ENCODE peak calls at places on chromosomes 16 and 17, in seven cellular contexts. X, O, S, Q, Y, E and G are unnamed samples.

GRCh38 chr16:51762081-51762995 is 611.3 kb upstream of the SALL1 start:
- DNase-seq in Q (no peak), Y (peak; percentile 78), X (peak; percentile 93), S (peak; percentile 63), O (peak; percentile 73), E (peak; percentile 85), G (peak; percentile 96)

GRCh38 chr16:88703486-88704309 is 2.5 kb downstream of the RNF166 start:
- DNase-seq in Q (no peak), O (peak; percentile 72), Y (no peak), S (peak; percentile 58), X (no peak), E (no peak), G (no peak)

GRCh38 chr16:847151-847550 is 46.6 kb upstream of the GNG13 start:
- DNase-seq in Q (no peak), Y (no peak), X (no peak), S (no peak), O (no peak), E (no peak), G (no peak)

GRCh38 chr16:88527186-88527936 is 42.8 kb upstream of the ZC3H18 start:
- DNase-seq in Y (peak; percentile 50), E (peak; percentile 86), O (peak; percentile 70), X (peak; percentile 91), Q (no peak), S (peak; percentile 59), G (peak; percentile 83)

GRCh38 chr17:63785556-63785955 is 11.6 kb downstream of the DDX42 start:
- DNase-seq in E (no peak), S (no peak), O (no peak), Q (no peak), Y (peak; percentile 44), X (no peak), G (no peak)

GRCh38 chr17:32525116-32525515 is 38.3 kb downstream of the CDK5R1 start:
- DNase-seq in S (no peak), X (no peak), Y (peak; percentile 25), E (no peak), O (no peak), Q (no peak), G (no peak)

GRCh38 chr17:74512624-74513084 is 18.6 kb downstream of the CD300LB start:
- DNase-seq in O (peak; percentile 25), X (no peak), S (no peak), E (no peak), Q (no peak), Y (peak; percentile 6), G (no peak)

GRCh38 chr16:73949574-73950348 is 346.9 kb upstream of the PSMD7 start:
- DNase-seq in Q (no peak), Y (peak; percentile 63), O (no peak), X (peak; percentile 77), S (no peak), E (no peak), G (no peak)

GRCh38 chr17:59105852-59106462 is 723 bp downstream of the TRIM37 start:
- DNase-seq in Q (peak; percentile 14), E (no peak), X (peak; percentile 54), O (peak; percentile 59), S (peak; percentile 72), Y (peak; percentile 47), G (no peak)

GRCh38 chr17:55303701-55304145 is 39.0 kb downstream of the HLF start:
- DNase-seq in Y (peak; percentile 17), O (peak; percentile 16), E (no peak), S (no peak), X (no peak), Q (no peak), G (no peak)

GRCh38 chr17:58086953-58087352 is 3.7 kb downstream of the DYNLL2 start:
- DNase-seq in O (no peak), S (no peak), X (no peak), Q (no peak), Y (no peak), E (no peak), G (no peak)

GRCh38 chr17:68861602-68862001 is 93.6 kb downstream of the ABCA8 start:
- DNase-seq in E (no peak), Q (no peak), O (no peak), S (no peak), Y (peak; percentile 35), X (no peak), G (no peak)

GRCh38 chr17:55433629-55434422 is 12.2 kb upstream of the MMD start:
- DNase-seq in Y (peak; percentile 96), E (no peak), X (peak; percentile 67), O (no peak), S (peak; percentile 39), Q (no peak), G (no peak)

GRCh38 chr17:47781397-47781796 is 40.2 kb downstream of the OSBPL7 start:
- DNase-seq in Y (no peak), Q (no peak), S (no peak), X (no peak), E (no peak), O (no peak), G (no peak)

GRCh38 chr16:57900796-57901479 is 70.0 kb downstream of the CNGB1 start:
- DNase-seq in E (no peak), S (no peak), Y (no peak), X (no peak), Q (no peak), O (no peak), G (no peak)

GRCh38 chr16:82990155-82990554 is 363.4 kb downstream of the CDH13 start:
- DNase-seq in E (no peak), Q (no peak), S (no peak), X (no peak), Y (peak; percentile 65), O (no peak), G (no peak)

GRCh38 chr16:14420721-14421488 is 209.2 kb downstream of the PARN start:
- DNase-seq in Q (no peak), X (no peak), S (no peak), Y (no peak), E (no peak), O (no peak), G (peak; percentile 30)

GRCh38 chr17:6120351-6120750 is 50.2 kb downstream of the WSCD1 start:
- DNase-seq in Q (no peak), S (no peak), E (no peak), X (no peak), O (no peak), Y (no peak), G (no peak)

GRCh38 chr17:18959071-18959844 is 7.3 kb downstream of the SLC5A10 start:
- DNase-seq in S (no peak), X (peak; percentile 2), Q (no peak), Y (no peak), O (no peak), E (no peak), G (peak; percentile 33)

GRCh38 chr17:17416400-17417360 is 60.1 kb upstream of the MED9 start:
- DNase-seq in S (peak; percentile 64), X (peak; percentile 36), O (no peak), E (no peak), Q (no peak), Y (peak; percentile 75), G (no peak)

DNA sequence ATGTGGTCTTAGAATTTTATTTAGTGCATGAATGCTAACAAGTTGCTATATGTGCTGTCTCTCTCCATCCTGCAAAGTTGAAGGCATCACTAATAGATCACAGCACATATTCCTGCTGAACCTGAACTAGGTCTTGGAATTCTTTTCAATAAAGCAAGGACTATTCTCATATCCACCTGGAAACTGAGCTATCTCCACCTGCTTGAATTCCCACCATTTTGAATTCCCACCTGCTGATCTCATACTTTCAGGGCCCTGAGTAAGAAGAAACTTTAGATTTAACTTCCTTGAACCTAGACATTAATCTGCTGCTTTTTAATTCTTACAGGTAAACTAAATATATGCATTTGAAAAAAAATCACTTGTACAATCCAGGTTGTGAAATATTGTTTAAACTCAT is 445.3 kb upstream of the CCL2 start:
- DNase-seq in Q (no peak), O (no peak), S (no peak), X (no peak), Y (no peak), E (no peak), G (no peak)
- TF ChIP-seq CTCF in Q (no peak), O (no peak), S (no peak), X (no peak), Y (no peak), E (no peak), G (no peak)

GRCh38 chr17:5019475-5019956 is 15.7 kb downstream of the SLC52A1 start:
- DNase-seq in Q (no peak), E (peak; percentile 44), O (peak; percentile 44), Y (no peak), S (no peak), X (no peak), G (no peak)
- TF ChIP-seq CTCF in Q (no peak), E (no peak), O (peak; percentile 37), Y (no peak), S (no peak), X (no peak), G (no peak)

DNA sequence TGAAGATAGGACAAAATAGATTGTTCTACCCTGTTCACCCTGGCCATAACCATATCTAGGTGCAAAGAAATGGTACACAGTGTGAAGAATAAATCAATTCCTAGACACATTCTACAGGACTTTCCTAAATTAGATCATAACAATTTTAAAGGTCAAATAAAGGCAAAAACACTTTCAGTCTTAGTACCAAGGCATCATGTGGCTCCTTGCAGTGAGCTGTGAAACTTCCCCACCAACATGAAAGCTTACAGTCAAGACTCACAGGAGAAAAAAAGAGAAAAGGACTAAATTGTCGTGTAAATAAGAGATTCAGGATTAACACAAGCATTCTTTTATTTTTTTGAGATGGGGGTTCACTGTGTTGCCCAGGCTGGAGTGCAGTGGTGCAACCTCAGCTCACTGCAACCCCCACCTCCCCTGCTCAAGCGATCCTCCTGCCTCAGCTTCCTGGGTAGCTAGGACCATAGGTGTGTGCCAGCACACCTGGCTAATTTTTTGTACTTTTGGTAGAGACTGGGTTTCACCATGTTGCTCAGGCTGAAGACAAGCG is 14.2 kb downstream of the NSMCE1 start:
- DNase-seq in X (no peak), E (no peak), S (no peak), O (peak; percentile 80), Q (no peak), Y (no peak), G (no peak)
- TF ChIP-seq CTCF in X (no peak), E (no peak), S (no peak), O (no peak), Q (no peak), Y (no peak), G (no peak)

GRCh38 chr17:43043306-43043705 is 18.3 kb downstream of the RND2 start:
- DNase-seq in O (no peak), Y (no peak), X (no peak), Q (no peak), S (no peak), E (no peak), G (no peak)

GRCh38 chr17:43039646-43040045 is 14.6 kb downstream of the RND2 start:
- DNase-seq in O (no peak), Y (no peak), S (no peak), Q (no peak), X (no peak), E (no peak), G (no peak)

GRCh38 chr17:43044024-43044423 is 19.0 kb downstream of the RND2 start:
- DNase-seq in O (no peak), Q (no peak), X (no peak), Y (no peak), S (no peak), E (no peak), G (no peak)

GRCh38 chr17:43040655-43041054 is 15.6 kb downstream of the RND2 start:
- DNase-seq in S (no peak), O (no peak), X (no peak), Y (no peak), Q (no peak), E (no peak), G (no peak)

DNA sequence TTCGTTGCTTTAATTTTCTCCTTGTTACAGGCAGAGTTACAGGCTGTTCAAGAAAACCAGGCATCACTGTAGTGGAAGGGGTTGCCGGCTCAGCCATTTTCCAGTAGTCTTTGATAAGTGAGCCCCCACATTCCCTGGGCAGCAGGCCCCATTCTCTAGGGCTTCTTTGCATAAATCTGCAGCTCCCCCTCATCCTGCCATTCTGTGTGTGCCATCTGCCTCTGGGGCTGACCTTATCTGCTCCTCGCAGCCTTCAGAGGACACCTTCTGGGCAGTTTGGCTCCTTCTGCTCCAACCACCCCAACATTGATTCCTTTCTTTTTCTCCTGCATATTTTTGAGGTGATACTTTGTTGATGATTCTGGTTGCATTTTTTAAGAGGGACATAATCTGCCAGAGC is 17.0 kb downstream of the RND2 start:
- DNase-seq in S (no peak), Y (no peak), Q (no peak), O (no peak), E (no peak), X (no peak), G (no peak)
- TF ChIP-seq CTCF in S (no peak), Y (no peak), Q (no peak), O (no peak), E (no peak), X (no peak), G (no peak)